ENCODE peak calls at places on chromosomes 11 and 22, in ten cellular contexts. P, G, F, U, D, W, R, J, T and X are unnamed samples.

GRCh38 chr11:4375431-4376113 is 7.4 kb upstream of the OR52B4 start:
- DNase-seq in P (no peak), G (no peak), F (no peak), U (no peak), D (no peak), W (no peak), R (no peak), J (no peak), T (no peak), X (no peak)

GRCh38 chr11:32161293-32161692 is 70.4 kb downstream of the RCN1 start:
- DNase-seq in P (no peak), G (no peak), F (no peak), U (no peak), D (no peak), W (no peak), R (no peak), J (no peak), T (no peak), X (no peak)

GRCh38 chr11:86509579-86509978 is 134.9 kb downstream of the CCDC81 start:
- DNase-seq in P (peak), G (no peak), F (no peak), U (no peak), D (no peak), W (no peak), R (no peak), J (no peak), T (no peak), X (peak)

GRCh38 chr11:112186304-112186703 is 11.0 kb downstream of the BCO2 start:
- DNase-seq in P (no peak), G (no peak), F (no peak), U (no peak), D (no peak), W (no peak), R (no peak), J (no peak), T (no peak), X (no peak)

GRCh38 chr11:3043315-3043871 is 13.8 kb downstream of the CARS1 start:
- DNase-seq in P (peak), G (no peak), F (no peak), U (no peak), D (no peak), W (no peak), R (no peak), J (peak), T (peak), X (peak)

GRCh38 chr22:40400173-40400572 is 29.8 kb downstream of the SGSM3 start:
- DNase-seq in P (no peak), G (no peak), F (no peak), U (no peak), D (no peak), W (peak), R (no peak), J (no peak), T (peak), X (no peak)

GRCh38 chr22:28802595-28803087 is 2.3 kb upstream of the XBP1 start:
- DNase-seq in P (no peak), G (no peak), F (no peak), U (no peak), D (no peak), W (no peak), R (no peak), J (no peak), T (no peak), X (no peak)

GRCh38 chr11:61720597-61720996 is 31.8 kb upstream of the MYRF start:
- DNase-seq in P (no peak), G (no peak), F (no peak), U (no peak), D (no peak), W (peak), R (no peak), J (no peak), T (no peak), X (no peak)

GRCh38 chr22:49969751-49970527 is 9.4 kb downstream of the PIM3 start:
- DNase-seq in P (no peak), G (no peak), F (no peak), U (no peak), D (no peak), W (peak), R (peak), J (no peak), T (peak), X (no peak)

GRCh38 chr11:41446107-41446506 is 13.3 kb downstream of the LRRC4C start:
- DNase-seq in P (no peak), G (no peak), F (no peak), U (no peak), D (no peak), W (no peak), R (no peak), J (no peak), T (no peak), X (no peak)

GRCh38 chr11:130139401-130139800 is 20.2 kb upstream of the ST14 start:
- DNase-seq in P (no peak), G (peak), F (no peak), U (no peak), D (no peak), W (no peak), R (no peak), J (no peak), T (no peak), X (no peak)

GRCh38 chr11:10317281-10317755 is 12.4 kb downstream of the ADM start:
- DNase-seq in P (no peak), G (no peak), F (no peak), U (no peak), D (no peak), W (no peak), R (no peak), J (no peak), T (no peak), X (no peak)

GRCh38 chr22:20536590-20537324 is 29.3 kb downstream of the MED15 start:
- DNase-seq in P (no peak), G (no peak), F (no peak), U (no peak), D (no peak), W (no peak), R (peak), J (no peak), T (peak), X (peak)

GRCh38 chr11:86932942-86933875 is 22.0 kb downstream of the FZD4 start:
- DNase-seq in P (no peak), G (no peak), F (no peak), U (no peak), D (no peak), W (no peak), R (no peak), J (no peak), T (no peak), X (no peak)

GRCh38 chr22:28358244-28358777 is 321.3 kb downstream of the TTC28 start:
- DNase-seq in P (no peak), G (no peak), F (no peak), U (no peak), D (no peak), W (no peak), R (no peak), J (no peak), T (no peak), X (no peak)

GRCh38 chr11:22703561-22703960 is 37.1 kb downstream of the GAS2 start:
- DNase-seq in P (no peak), G (no peak), F (no peak), U (no peak), D (no peak), W (no peak), R (no peak), J (peak), T (no peak), X (no peak)

GRCh38 chr11:132318421-132319157 is 948.2 kb downstream of the NTM start:
- DNase-seq in P (peak), G (no peak), F (no peak), U (peak), D (peak), W (no peak), R (no peak), J (peak), T (no peak), X (no peak)

GRCh38 chr11:126115253-126115540 is 52.5 kb upstream of the CDON start:
- DNase-seq in P (peak), G (no peak), F (no peak), U (no peak), D (no peak), W (peak), R (peak), J (no peak), T (no peak), X (no peak)

GRCh38 chr11:12461516-12461915 is 84.1 kb downstream of the PARVA start:
- DNase-seq in P (no peak), G (no peak), F (no peak), U (no peak), D (no peak), W (no peak), R (peak), J (no peak), T (no peak), X (no peak)

GRCh38 chr11:842370-843002 is at the start of the genes POLR2L and TSPAN4:
- DNase-seq in P (peak), G (peak), F (peak), U (no peak), D (peak), W (peak), R (peak), J (peak), T (peak), X (peak)
- TF ChIP-seq CTCF in P (no peak), G (no peak), F (no peak), U (no peak), D (no peak), W (no peak), R (no peak), J (no peak), T (no peak), X (no peak)

GRCh38 chr11:122141757-122142156 is 25.7 kb upstream of the BLID start:
- DNase-seq in P (no peak), G (no peak), F (no peak), U (no peak), D (no peak), W (no peak), R (no peak), J (no peak), T (no peak), X (peak)
- H3K4me3 ChIP-seq in P (no peak), G (no peak), F (no peak), U (no peak), D (no peak), W (no peak), R (no peak), J (no peak), T (no peak), X (no peak)

DNA sequence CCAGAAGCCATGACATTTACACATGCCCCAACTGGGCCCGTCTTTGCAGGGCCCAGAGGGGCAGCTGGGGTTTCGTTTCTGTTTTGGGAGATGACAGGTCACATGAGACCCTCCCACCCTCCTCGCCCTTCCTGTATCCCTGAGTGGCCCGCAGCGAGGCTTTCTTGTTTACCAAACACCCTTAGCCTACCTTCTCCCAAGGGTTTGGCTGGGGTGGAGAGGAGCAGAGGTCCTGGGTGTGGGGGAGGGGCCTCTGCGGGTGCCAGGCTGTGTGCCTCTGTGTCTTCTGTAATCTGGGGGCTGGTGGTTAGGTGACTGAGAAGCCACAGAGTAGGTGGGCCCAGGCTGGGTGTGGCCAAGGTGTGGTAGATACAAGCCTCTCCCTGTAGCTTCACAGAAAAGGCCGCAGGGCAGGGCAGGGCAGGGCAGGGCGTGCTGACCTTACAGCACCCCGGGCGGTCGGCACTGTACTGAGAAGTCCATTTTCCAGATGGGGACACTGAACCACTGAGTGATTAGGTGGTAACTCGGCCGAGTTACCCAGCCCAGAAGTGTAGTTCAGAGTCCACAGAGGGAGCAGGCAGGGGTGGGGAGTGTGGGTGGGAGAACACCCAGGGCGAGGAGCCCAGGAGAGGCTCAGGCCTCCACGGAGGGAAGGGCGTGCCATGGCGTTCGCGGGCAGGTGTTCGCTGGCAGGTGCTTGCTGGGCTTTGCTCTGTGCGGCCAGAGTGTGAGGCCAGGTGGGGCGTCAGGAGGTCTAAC is 8.7 kb downstream of the PRR5 start:
- DNase-seq in P (no peak), G (peak), F (no peak), U (no peak), D (no peak), W (no peak), R (peak), J (no peak), T (peak), X (no peak)
- TF ChIP-seq CTCF in P (no peak), G (no peak), F (no peak), U (no peak), D (no peak), W (no peak), R (no peak), J (no peak), T (no peak), X (no peak)

GRCh38 chr11:122976396-122976733 is 5.3 kb downstream of the BSX start:
- DNase-seq in P (no peak), G (no peak), F (no peak), U (no peak), D (no peak), W (no peak), R (no peak), J (no peak), T (no peak), X (no peak)
- H3K4me3 ChIP-seq in P (no peak), G (no peak), F (no peak), U (no peak), D (no peak), W (no peak), R (no peak), J (no peak), T (no peak), X (no peak)

DNA sequence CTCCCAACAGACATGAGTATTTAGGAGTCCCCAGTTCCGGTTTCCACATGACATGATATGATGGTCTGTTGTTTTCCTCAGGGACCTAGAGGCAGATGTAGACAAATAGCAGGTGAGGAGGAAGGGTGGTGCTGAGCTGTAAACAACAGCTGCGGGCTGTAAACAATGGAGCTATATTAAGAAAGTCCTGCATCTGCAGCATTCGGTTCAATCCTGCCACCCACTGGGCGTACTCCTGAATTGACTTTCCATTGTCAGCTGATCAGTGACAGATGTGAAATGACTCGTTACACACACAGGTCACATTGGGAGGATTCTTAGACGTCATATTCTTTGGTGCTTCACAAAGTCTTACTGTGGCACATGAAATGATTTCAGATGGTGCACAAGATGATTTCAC is 26.8 kb upstream of the RAG1 start:
- DNase-seq in P (peak), G (no peak), F (no peak), U (no peak), D (peak), W (no peak), R (peak), J (peak), T (no peak), X (peak)
- TF ChIP-seq CTCF in P (peak), G (peak), F (no peak), U (peak), D (peak), W (no peak), R (peak), J (peak), T (no peak), X (peak)